ENCODE peak calls at places on chromosomes 13 and 19, in nine cellular contexts. One of them, this sample, is unnamed.

GRCh38 chr19:10116085-10116865 is 3.4 kb downstream of the EIF3G start:
- DNase-seq in AG04450: no peak
- DNase-seq in ascending aorta: no peak
- DNase-seq in heart right ventricle: no peak
- DNase-seq in thoracic aorta: no peak
- DNase-seq in left ventricle myocardium inferior: no peak
- DNase-seq in lung: no peak
- DNase-seq in CD4-positive, alpha-beta memory T cell: no peak
- DNase-seq in fibroblast of lung: no peak
- DNase-seq in this sample: no peak

GRCh38 chr19:30327331-30327730 is 44.9 kb upstream of the ZNF536 start:
- DNase-seq in left ventricle myocardium inferior: no peak
- DNase-seq in ascending aorta: no peak
- DNase-seq in CD4-positive, alpha-beta memory T cell: no peak
- DNase-seq in heart right ventricle: no peak
- DNase-seq in thoracic aorta: no peak
- DNase-seq in AG04450: no peak
- DNase-seq in lung: no peak
- DNase-seq in fibroblast of lung: no peak
- DNase-seq in this sample: no peak

GRCh38 chr13:39417131-39417530 is 185.9 kb downstream of the LHFPL6 start:
- DNase-seq in CD4-positive, alpha-beta memory T cell: no peak
- DNase-seq in ascending aorta: no peak
- DNase-seq in AG04450: no peak
- DNase-seq in thoracic aorta: no peak
- DNase-seq in heart right ventricle: no peak
- DNase-seq in lung: no peak
- DNase-seq in fibroblast of lung: no peak
- DNase-seq in left ventricle myocardium inferior: no peak
- DNase-seq in this sample: no peak

GRCh38 chr19:12778020-12778904 is 2.9 kb upstream of the HOOK2 start:
- DNase-seq in lung: peak
- DNase-seq in thoracic aorta: no peak
- DNase-seq in ascending aorta: peak
- DNase-seq in heart right ventricle: peak
- DNase-seq in left ventricle myocardium inferior: peak
- DNase-seq in CD4-positive, alpha-beta memory T cell: peak
- DNase-seq in fibroblast of lung: peak
- DNase-seq in AG04450: no peak
- DNase-seq in this sample: peak

GRCh38 chr13:30846311-30846710 is 59.8 kb upstream of the MEDAG start:
- DNase-seq in CD4-positive, alpha-beta memory T cell: no peak
- DNase-seq in AG04450: no peak
- DNase-seq in lung: no peak
- DNase-seq in left ventricle myocardium inferior: no peak
- DNase-seq in ascending aorta: no peak
- DNase-seq in heart right ventricle: no peak
- DNase-seq in thoracic aorta: no peak
- DNase-seq in fibroblast of lung: no peak
- DNase-seq in this sample: no peak

GRCh38 chr13:26300140-26300539 is 46.2 kb downstream of the CDK8 start:
- DNase-seq in AG04450: no peak
- DNase-seq in thoracic aorta: no peak
- DNase-seq in heart right ventricle: no peak
- DNase-seq in CD4-positive, alpha-beta memory T cell: no peak
- DNase-seq in lung: no peak
- DNase-seq in fibroblast of lung: peak
- DNase-seq in ascending aorta: no peak
- DNase-seq in left ventricle myocardium inferior: no peak
- DNase-seq in this sample: no peak

GRCh38 chr19:30172643-30173242 is 199.4 kb upstream of the ZNF536 start:
- DNase-seq in heart right ventricle: no peak
- DNase-seq in CD4-positive, alpha-beta memory T cell: no peak
- DNase-seq in lung: no peak
- DNase-seq in fibroblast of lung: no peak
- DNase-seq in ascending aorta: no peak
- DNase-seq in AG04450: no peak
- DNase-seq in thoracic aorta: no peak
- DNase-seq in left ventricle myocardium inferior: no peak
- DNase-seq in this sample: no peak

GRCh38 chr19:3516675-3517207 is 10.6 kb downstream of the FZR1 start:
- DNase-seq in fibroblast of lung: no peak
- DNase-seq in thoracic aorta: no peak
- DNase-seq in heart right ventricle: no peak
- DNase-seq in CD4-positive, alpha-beta memory T cell: peak
- DNase-seq in left ventricle myocardium inferior: no peak
- DNase-seq in ascending aorta: no peak
- DNase-seq in lung: no peak
- DNase-seq in AG04450: no peak
- DNase-seq in this sample: no peak

GRCh38 chr13:113669231-113669870 is 2.3 kb downstream of the GRK1 start:
- DNase-seq in ascending aorta: no peak
- DNase-seq in lung: no peak
- DNase-seq in CD4-positive, alpha-beta memory T cell: no peak
- DNase-seq in left ventricle myocardium inferior: peak
- DNase-seq in heart right ventricle: no peak
- DNase-seq in thoracic aorta: no peak
- DNase-seq in AG04450: no peak
- DNase-seq in fibroblast of lung: no peak
- DNase-seq in this sample: peak

GRCh38 chr13:28318418-28318995 is 176.4 kb downstream of the FLT1 start:
- DNase-seq in heart right ventricle: no peak
- DNase-seq in fibroblast of lung: no peak
- DNase-seq in thoracic aorta: no peak
- DNase-seq in AG04450: no peak
- DNase-seq in CD4-positive, alpha-beta memory T cell: no peak
- DNase-seq in ascending aorta: no peak
- DNase-seq in left ventricle myocardium inferior: no peak
- DNase-seq in lung: no peak
- DNase-seq in this sample: no peak

DNA sequence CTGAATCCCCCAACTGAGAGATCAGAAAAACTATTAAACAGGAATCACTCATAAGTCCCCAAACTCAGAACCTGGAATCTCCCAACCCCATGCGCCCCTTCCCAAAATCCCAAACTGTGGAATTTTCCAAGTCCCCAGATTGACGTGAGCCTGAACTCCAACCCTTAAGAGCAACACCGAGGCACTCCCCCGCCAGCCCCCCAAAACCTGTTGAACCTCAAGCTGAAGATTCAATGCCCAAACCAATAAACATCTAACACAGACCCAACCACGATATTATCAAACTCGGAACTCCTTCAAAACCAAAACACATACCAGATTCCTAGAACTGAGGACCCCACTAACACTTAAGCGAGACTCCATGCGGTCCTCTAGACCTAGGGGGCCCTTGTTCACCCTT is 589 bp downstream of the IZUMO1 start:
- DNase-seq in CD4-positive, alpha-beta memory T cell: no peak
- DNase-seq in AG04450: no peak
- DNase-seq in ascending aorta: no peak
- DNase-seq in heart right ventricle: no peak
- DNase-seq in left ventricle myocardium inferior: no peak
- DNase-seq in thoracic aorta: no peak
- DNase-seq in lung: no peak
- DNase-seq in fibroblast of lung: no peak
- DNase-seq in this sample: no peak
- H3K4me3 ChIP-seq in CD4-positive, alpha-beta memory T cell: no peak
- H3K4me3 ChIP-seq in AG04450: no peak
- H3K4me3 ChIP-seq in ascending aorta: no peak
- H3K4me3 ChIP-seq in heart right ventricle: no peak
- H3K4me3 ChIP-seq in left ventricle myocardium inferior: peak
- H3K4me3 ChIP-seq in thoracic aorta: no peak
- H3K4me3 ChIP-seq in lung: no peak
- H3K4me3 ChIP-seq in fibroblast of lung: no peak
- H3K4me3 ChIP-seq in this sample: no peak

DNA sequence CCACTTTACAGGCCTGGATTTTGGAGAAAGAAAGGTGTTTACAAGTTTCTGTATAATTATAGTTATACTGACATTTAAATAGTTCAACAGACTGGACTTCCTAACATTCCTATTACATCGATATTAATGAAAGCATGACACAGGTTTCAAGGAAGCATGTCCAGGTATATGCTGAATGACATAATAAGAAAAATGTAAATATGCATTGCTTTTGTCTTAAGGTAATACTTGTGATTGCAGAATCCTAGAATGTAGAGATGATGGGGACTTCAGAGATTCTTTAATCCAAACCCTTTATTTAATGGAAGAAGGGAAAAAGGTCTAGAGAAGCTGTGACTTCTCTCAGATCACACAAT is 5.0 kb downstream of the STARD13 start:
- DNase-seq in lung: no peak
- DNase-seq in CD4-positive, alpha-beta memory T cell: no peak
- DNase-seq in ascending aorta: no peak
- DNase-seq in thoracic aorta: no peak
- DNase-seq in heart right ventricle: no peak
- DNase-seq in fibroblast of lung: no peak
- DNase-seq in AG04450: no peak
- DNase-seq in left ventricle myocardium inferior: no peak
- DNase-seq in this sample: no peak
- H3K27ac ChIP-seq in lung: no peak
- H3K27ac ChIP-seq in CD4-positive, alpha-beta memory T cell: no peak
- H3K27ac ChIP-seq in ascending aorta: peak
- H3K27ac ChIP-seq in thoracic aorta: peak
- H3K27ac ChIP-seq in heart right ventricle: peak
- H3K27ac ChIP-seq in fibroblast of lung: peak
- H3K27ac ChIP-seq in AG04450: no peak
- H3K27ac ChIP-seq in left ventricle myocardium inferior: peak
- H3K27ac ChIP-seq in this sample: peak

DNA sequence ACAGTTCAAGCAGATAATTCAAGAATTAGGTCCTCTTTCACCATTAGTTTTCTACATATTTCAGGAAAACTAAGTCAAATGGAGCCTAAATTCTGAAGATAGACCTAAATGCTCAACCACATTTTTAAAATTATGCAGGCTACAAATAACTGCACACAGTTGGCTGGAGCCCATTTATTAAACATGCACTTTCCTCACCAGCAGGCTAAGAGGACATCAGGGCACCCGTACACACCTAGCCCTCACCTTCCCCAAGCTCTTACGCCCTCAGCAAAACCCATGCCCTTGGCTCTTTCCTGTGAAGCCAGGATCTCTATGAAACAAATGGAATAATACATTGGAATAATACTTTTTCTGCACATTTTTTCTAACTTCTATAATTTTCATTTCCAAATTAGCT is 18.2 kb downstream of the IRS2 start:
- DNase-seq in CD4-positive, alpha-beta memory T cell: no peak
- DNase-seq in thoracic aorta: no peak
- DNase-seq in ascending aorta: no peak
- DNase-seq in AG04450: no peak
- DNase-seq in heart right ventricle: no peak
- DNase-seq in left ventricle myocardium inferior: no peak
- DNase-seq in fibroblast of lung: no peak
- DNase-seq in lung: no peak
- DNase-seq in this sample: no peak
- H3K4me3 ChIP-seq in CD4-positive, alpha-beta memory T cell: no peak
- H3K4me3 ChIP-seq in thoracic aorta: no peak
- H3K4me3 ChIP-seq in ascending aorta: no peak
- H3K4me3 ChIP-seq in AG04450: no peak
- H3K4me3 ChIP-seq in heart right ventricle: no peak
- H3K4me3 ChIP-seq in left ventricle myocardium inferior: no peak
- H3K4me3 ChIP-seq in fibroblast of lung: no peak
- H3K4me3 ChIP-seq in lung: no peak
- H3K4me3 ChIP-seq in this sample: no peak

DNA sequence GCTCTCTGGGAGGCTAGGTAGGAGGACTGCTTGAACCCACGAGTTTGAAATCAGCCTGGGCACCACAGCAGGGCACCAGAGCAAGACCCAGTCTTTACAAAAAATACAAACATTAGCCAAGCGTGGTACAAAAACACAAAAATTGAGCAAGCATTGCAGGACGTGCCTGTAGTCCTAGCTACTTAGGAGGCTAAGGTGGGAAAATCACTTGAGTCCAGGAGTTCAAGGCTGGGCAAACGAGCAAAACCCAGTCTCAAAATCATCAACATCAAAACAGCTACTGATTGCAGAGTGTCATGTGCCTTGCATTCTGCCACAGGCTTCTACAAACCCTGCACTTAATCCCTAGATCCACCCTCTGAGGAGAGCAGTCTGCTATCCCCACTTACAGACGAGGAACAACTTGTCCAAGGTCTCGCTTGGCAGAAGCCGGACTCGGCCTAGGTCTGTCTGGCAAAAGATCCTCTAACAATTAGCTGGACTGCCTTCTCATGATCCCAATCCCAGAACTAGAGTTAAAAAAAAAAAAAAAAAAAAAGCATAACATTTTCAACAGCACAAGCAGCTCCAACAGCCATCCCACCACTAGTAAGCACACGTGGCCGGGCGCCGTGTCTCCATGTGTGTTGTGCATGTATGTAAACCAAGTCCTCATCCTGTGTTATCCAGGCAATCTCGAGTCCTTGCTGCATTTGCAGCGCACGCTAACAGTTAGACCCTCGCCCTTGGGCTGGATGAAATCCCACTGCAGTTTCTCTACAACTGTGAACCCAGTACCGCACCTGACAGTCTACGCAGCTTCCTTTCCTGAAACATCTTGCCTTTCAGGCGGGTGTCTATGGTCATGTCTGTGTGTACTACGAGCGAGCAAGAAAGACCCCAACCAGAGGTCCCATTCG is 2.0 kb downstream of the PPP6R1 start:
- DNase-seq in thoracic aorta: no peak
- DNase-seq in fibroblast of lung: no peak
- DNase-seq in lung: no peak
- DNase-seq in heart right ventricle: no peak
- DNase-seq in AG04450: no peak
- DNase-seq in ascending aorta: no peak
- DNase-seq in CD4-positive, alpha-beta memory T cell: no peak
- DNase-seq in left ventricle myocardium inferior: no peak
- DNase-seq in this sample: no peak
- H3K27ac ChIP-seq in thoracic aorta: no peak
- H3K27ac ChIP-seq in fibroblast of lung: peak
- H3K27ac ChIP-seq in lung: no peak
- H3K27ac ChIP-seq in heart right ventricle: peak
- H3K27ac ChIP-seq in AG04450: no peak
- H3K27ac ChIP-seq in ascending aorta: no peak
- H3K27ac ChIP-seq in CD4-positive, alpha-beta memory T cell: peak
- H3K27ac ChIP-seq in left ventricle myocardium inferior: peak
- H3K27ac ChIP-seq in this sample: no peak

GRCh38 chr19:57754091-57754673 is 7.6 kb downstream of the ZNF776 start:
- DNase-seq in lung: no peak
- DNase-seq in AG04450: no peak
- DNase-seq in heart right ventricle: no peak
- DNase-seq in thoracic aorta: no peak
- DNase-seq in ascending aorta: peak
- DNase-seq in CD4-positive, alpha-beta memory T cell: no peak
- DNase-seq in fibroblast of lung: no peak
- DNase-seq in left ventricle myocardium inferior: no peak
- DNase-seq in this sample: no peak
- H3K4me3 ChIP-seq in lung: no peak
- H3K4me3 ChIP-seq in AG04450: no peak
- H3K4me3 ChIP-seq in heart right ventricle: no peak
- H3K4me3 ChIP-seq in thoracic aorta: no peak
- H3K4me3 ChIP-seq in ascending aorta: no peak
- H3K4me3 ChIP-seq in CD4-positive, alpha-beta memory T cell: no peak
- H3K4me3 ChIP-seq in fibroblast of lung: no peak
- H3K4me3 ChIP-seq in left ventricle myocardium inferior: no peak
- H3K4me3 ChIP-seq in this sample: no peak